ENCODE peak calls at places on chromosomes 7 and 10, in nine cellular contexts. W is heart right ventricle; I is thoracic aorta; L is psoas muscle; E is CD4-positive, CD25-positive, alpha-beta regulatory T cell; T is right lobe of liver; A is transverse colon; Y is HCT116; Z is gastrocnemius medialis. M is an unnamed sample. For H3K9me3, the result is how much of the 10 kb centered on the place peaks cover.

GRCh38 chr10:94299417-94299816 is 63.3 kb downstream of the NOC3L start:
- DNase-seq in W (no peak), I (no peak), L (no peak), E (no peak), T (no peak), A (no peak), Y (no peak), Z (no peak), M (no peak)

GRCh38 chr10:28300027-28300426 is 2.8 kb downstream of the MPP7 start:
- DNase-seq in W (no peak), I (no peak), L (no peak), E (peak), T (no peak), A (no peak), Y (no peak), Z (no peak), M (no peak)

GRCh38 chr7:80847027-80847426 is 71.8 kb downstream of the SEMA3C start:
- DNase-seq in W (no peak), I (no peak), L (no peak), E (no peak), T (no peak), A (no peak), Y (no peak), Z (no peak), M (no peak)

GRCh38 chr7:44383566-44383965 is 58.2 kb upstream of the CAMK2B start:
- DNase-seq in W (no peak), I (peak), L (peak), E (no peak), T (no peak), A (no peak), Y (no peak), Z (no peak), M (peak)

GRCh38 chr7:9097565-9098060 is 664.2 kb downstream of the NXPH1 start:
- DNase-seq in W (no peak), I (no peak), L (no peak), E (no peak), T (no peak), A (no peak), Y (no peak), Z (no peak), M (no peak)

GRCh38 chr7:114539575-114539974 is 125.0 kb downstream of the FOXP2 start:
- DNase-seq in W (no peak), I (no peak), L (no peak), E (no peak), T (no peak), A (peak), Y (peak), Z (no peak), M (no peak)

GRCh38 chr10:12513775-12514663 is 164.7 kb downstream of the CAMK1D start:
- DNase-seq in W (no peak), I (no peak), L (no peak), E (no peak), T (no peak), A (no peak), Y (no peak), Z (no peak), M (no peak)

GRCh38 chr7:73742753-73743641 is 4.4 kb upstream of the ABHD11 start:
- DNase-seq in W (no peak), I (no peak), L (no peak), E (no peak), T (peak), A (peak), Y (peak), Z (no peak), M (peak)

GRCh38 chr7:80942261-80943041 is 23.6 kb upstream of the SEMA3C start:
- DNase-seq in W (peak), I (peak), L (peak), E (no peak), T (no peak), A (peak), Y (peak), Z (peak), M (no peak)

GRCh38 chr7:146875222-146875785 is 758.7 kb downstream of the CNTNAP2 start:
- DNase-seq in W (no peak), I (no peak), L (no peak), E (no peak), T (no peak), A (no peak), Y (no peak), Z (no peak), M (no peak)

GRCh38 chr7:78279035-78279434 is 480.5 kb downstream of the PHTF2 start:
- DNase-seq in W (no peak), I (no peak), L (no peak), E (no peak), T (no peak), A (no peak), Y (no peak), Z (no peak), M (no peak)

GRCh38 chr7:155394413-155394812 is 63.5 kb upstream of the EN2 start:
- DNase-seq in W (no peak), I (no peak), L (peak), E (no peak), T (no peak), A (no peak), Y (no peak), Z (no peak), M (no peak)

GRCh38 chr7:5626456-5626855 is 155.0 kb downstream of the RNF216 start:
- DNase-seq in W (no peak), I (no peak), L (peak), E (no peak), T (no peak), A (no peak), Y (no peak), Z (no peak), M (no peak)

GRCh38 chr10:69056536-69057260 is 31.2 kb upstream of the SRGN start:
- DNase-seq in W (no peak), I (no peak), L (no peak), E (no peak), T (no peak), A (no peak), Y (no peak), Z (no peak), M (no peak)

GRCh38 chr10:61819208-61819607 is 82.3 kb upstream of the ARID5B start:
- DNase-seq in W (no peak), I (no peak), L (no peak), E (peak), T (no peak), A (no peak), Y (no peak), Z (no peak), M (no peak)

GRCh38 chr10:133611079-133611478 is 15.5 kb downstream of the FRG2B start:
- DNase-seq in W (no peak), I (no peak), L (no peak), E (no peak), T (no peak), A (no peak), Y (no peak), Z (no peak), M (no peak)
- H3K9me3 ChIP-seq in W (under half), I (under half), L (under half), E (under half), T (under half), A (under half), Y (under half), Z (under half), M (under half)

DNA sequence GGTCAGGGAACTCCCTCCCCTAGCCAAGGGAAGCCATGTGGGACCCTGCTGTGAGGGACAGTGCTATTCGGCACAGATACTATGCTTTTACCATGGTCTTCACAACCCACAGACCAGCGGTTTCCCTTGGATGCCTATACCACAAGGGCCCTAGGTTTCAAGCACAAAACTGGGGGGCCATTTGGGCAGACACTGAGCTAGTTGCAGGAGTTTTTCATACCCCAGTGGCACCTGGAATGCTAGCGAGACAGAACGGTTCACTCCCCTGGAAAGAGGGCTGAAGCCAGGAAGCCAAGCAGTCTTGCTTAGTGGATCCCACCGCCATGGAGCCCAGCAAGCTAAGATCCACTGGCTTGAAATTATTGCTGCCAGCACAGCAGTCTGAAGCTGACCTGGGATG is 156.8 kb downstream of the THSD7A start:
- DNase-seq in W (no peak), I (no peak), L (no peak), E (no peak), T (no peak), A (no peak), Y (no peak), Z (no peak), M (no peak)
- H3K9me3 ChIP-seq in W (under half), I (under half), L (under half), E (under half), T (under half), A (under half), Y (under half), Z (under half), M (under half)

GRCh38 chr7:158082761-158083160 is 504.9 kb downstream of the PTPRN2 start:
- DNase-seq in W (no peak), I (no peak), L (peak), E (no peak), T (no peak), A (no peak), Y (no peak), Z (no peak), M (no peak)

GRCh38 chr7:158083526-158084310 is 503.9 kb downstream of the PTPRN2 start:
- DNase-seq in W (no peak), I (no peak), L (peak), E (no peak), T (no peak), A (no peak), Y (no peak), Z (no peak), M (peak)

GRCh38 chr7:158085741-158086695 is 501.6 kb downstream of the PTPRN2 start:
- DNase-seq in W (no peak), I (no peak), L (no peak), E (no peak), T (no peak), A (no peak), Y (no peak), Z (no peak), M (no peak)

GRCh38 chr7:158087196-158087595 is 500.4 kb downstream of the PTPRN2 start:
- DNase-seq in W (no peak), I (no peak), L (no peak), E (no peak), T (no peak), A (no peak), Y (no peak), Z (no peak), M (no peak)

DNA sequence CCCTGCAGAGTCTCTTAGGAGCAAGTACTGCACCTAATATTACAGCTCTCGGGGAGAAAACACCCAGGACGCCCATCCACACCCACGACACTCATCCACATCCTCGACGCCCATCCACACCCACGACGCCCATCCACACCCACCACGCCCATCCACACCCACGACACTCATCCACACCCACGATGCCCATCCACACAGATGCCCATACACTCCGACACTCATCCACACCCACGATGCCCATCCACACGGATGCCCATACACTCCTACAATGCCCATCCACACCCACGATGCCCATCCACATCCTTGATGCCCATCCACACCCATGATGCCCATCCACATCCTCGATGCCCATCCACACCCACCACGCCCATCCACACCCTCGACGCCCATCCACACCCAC is 503.1 kb downstream of the PTPRN2 start:
- DNase-seq in W (no peak), I (no peak), L (no peak), E (no peak), T (no peak), A (no peak), Y (no peak), Z (no peak), M (no peak)
- H3K9me3 ChIP-seq in W (under half), I (under half), L (under half), E (under half), T (under half), A (under half), Y (under half), Z (under half), M (under half)

GRCh38 chr7:98168904-98169621 is 42.2 kb upstream of the BHLHA15 start:
- DNase-seq in W (no peak), I (no peak), L (no peak), E (no peak), T (no peak), A (no peak), Y (no peak), Z (no peak), M (no peak)
- H3K9me3 ChIP-seq in W (under half), I (under half), L (under half), E (under half), T (under half), A (under half), Y (under half), Z (under half), M (under half)

GRCh38 chr10:37314862-37315261 is 189.5 kb downstream of the ANKRD30A start:
- DNase-seq in W (no peak), I (no peak), L (no peak), E (no peak), T (no peak), A (no peak), Y (no peak), Z (no peak), M (no peak)

GRCh38 chr10:37314350-37314749 is 189.0 kb downstream of the ANKRD30A start:
- DNase-seq in W (no peak), I (no peak), L (no peak), E (no peak), T (no peak), A (no peak), Y (no peak), Z (no peak), M (no peak)
- H3K9me3 ChIP-seq in W (under half), I (under half), L (under half), E (under half), T (under half), A (under half), Y (under half), Z (under half), M (under half)

DNA sequence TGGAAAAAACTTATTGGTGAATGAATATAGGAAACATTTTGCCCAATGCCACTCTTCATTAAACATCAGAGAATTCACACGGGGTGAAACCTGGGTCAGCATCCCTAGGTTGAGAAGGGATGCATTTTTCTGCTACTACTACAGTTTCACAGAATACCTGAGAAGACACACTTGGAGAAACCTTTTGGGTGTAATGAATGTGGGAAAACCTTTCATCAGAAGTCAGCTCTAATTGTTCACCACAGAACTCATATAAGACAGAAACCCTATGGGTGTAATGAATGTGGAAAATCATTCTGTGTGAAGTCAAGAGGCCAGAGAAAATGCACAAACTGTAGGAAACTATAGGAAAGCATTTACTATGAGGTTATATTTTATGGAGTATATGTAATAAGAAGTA is 24.9 kb downstream of the ZNF37A start:
- DNase-seq in W (no peak), I (no peak), L (no peak), E (no peak), T (no peak), A (no peak), Y (no peak), Z (no peak), M (no peak)
- H3K9me3 ChIP-seq in W (under half), I (half or more), L (half or more), E (half or more), T (under half), A (half or more), Y (half or more), Z (under half), M (under half)

GRCh38 chr10:1409359-1409750 is 328.0 kb downstream of the ADARB2 start:
- DNase-seq in W (no peak), I (no peak), L (no peak), E (no peak), T (no peak), A (no peak), Y (no peak), Z (no peak), M (no peak)

GRCh38 chr10:1408656-1409358 is 328.5 kb downstream of the ADARB2 start:
- DNase-seq in W (no peak), I (no peak), L (no peak), E (no peak), T (no peak), A (no peak), Y (no peak), Z (no peak), M (no peak)

GRCh38 chr10:1410469-1411395 is 326.6 kb downstream of the ADARB2 start:
- DNase-seq in W (no peak), I (no peak), L (no peak), E (no peak), T (no peak), A (no peak), Y (no peak), Z (no peak), M (no peak)

GRCh38 chr10:1411451-1411850 is 325.9 kb downstream of the ADARB2 start:
- DNase-seq in W (no peak), I (no peak), L (no peak), E (no peak), T (no peak), A (no peak), Y (no peak), Z (no peak), M (no peak)

DNA sequence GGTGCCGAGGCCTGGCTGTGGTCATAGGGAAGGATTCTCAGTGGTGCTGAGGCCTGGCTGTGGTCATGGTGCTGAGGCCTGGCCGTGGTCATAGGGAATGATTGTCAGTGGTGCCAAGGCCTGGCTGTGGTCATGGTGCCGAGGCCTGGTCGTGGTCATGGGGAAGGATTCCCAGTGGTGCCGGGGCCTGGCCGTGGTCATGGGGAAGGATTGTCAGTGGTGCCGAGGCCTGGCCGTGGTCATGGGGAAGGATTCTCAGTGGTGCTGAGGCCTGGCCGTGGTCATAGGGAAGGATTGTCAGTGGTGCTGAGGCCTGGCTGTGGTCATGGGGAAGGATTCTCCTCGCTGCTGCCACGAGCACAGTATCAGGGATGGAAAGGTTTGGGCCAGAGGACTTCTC is 327.3 kb downstream of the ADARB2 start:
- DNase-seq in W (no peak), I (no peak), L (no peak), E (no peak), T (no peak), A (no peak), Y (no peak), Z (no peak), M (no peak)
- H3K9me3 ChIP-seq in W (under half), I (under half), L (under half), E (under half), T (under half), A (under half), Y (under half), Z (under half), M (under half)

DNA sequence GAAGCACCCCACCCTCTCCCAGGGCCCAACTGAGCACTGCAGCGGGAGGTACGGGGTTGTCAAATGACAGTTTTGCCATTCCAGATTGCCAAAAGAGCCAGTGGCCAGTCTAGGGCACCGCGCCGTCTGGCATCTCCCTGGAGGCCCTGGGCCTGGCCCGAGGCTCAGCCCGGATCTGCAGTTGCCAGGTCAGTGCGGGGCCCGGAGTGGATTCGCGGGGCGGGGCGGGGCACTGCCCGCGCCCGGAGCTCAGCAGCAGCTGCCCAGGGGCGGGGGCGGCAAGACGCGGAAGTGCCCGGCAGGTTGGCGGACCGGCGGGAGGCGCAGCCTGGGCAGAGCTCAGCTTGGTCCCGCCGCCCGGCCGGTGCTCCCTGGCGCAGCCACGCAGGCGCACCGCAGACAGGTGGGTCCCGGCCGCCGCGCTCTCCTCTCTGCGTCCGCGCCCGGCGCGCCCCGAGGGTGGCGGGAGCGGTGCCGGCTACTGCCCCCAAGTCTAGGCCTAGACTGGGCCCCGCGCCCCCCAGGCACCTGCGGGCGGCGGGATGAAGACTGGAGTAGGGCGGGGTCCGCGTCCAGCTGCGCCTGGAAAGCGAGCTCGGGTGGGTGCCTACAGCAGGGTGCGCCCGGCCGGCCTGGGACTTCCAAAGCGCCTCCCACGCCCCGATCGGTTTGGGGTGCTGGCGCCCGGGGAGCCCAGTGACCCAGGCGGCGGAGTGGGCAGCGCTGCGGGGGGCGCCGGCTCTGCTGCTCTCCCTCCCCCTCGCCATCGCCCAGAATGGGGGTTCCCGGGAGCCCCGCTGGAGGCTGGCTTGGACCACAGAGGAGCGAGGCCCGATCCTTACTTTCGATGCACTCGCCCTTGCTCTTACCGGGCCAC is at the start of gene IRF5:
- DNase-seq in W (peak), I (no peak), L (no peak), E (peak), T (peak), A (peak), Y (peak), Z (no peak), M (peak)
- H3K9me3 ChIP-seq in W (under half), I (under half), L (under half), E (under half), T (under half), A (under half), Y (under half), Z (under half), M (under half)

M was measured in Peyer's patch.